ENCODE peak calls at places on chromosomes 2 and 18, in five cellular contexts. One of them, this sample, is unnamed.

GRCh38 chr2:56130463-56131070 is 53.2 kb upstream of the CCDC85A start:
- DNase-seq in GM23338: peak; percentile 58
- DNase-seq in MM.1S: peak; percentile 28
- DNase-seq in SK-N-SH: peak; percentile 16
- DNase-seq in OCI-LY7: peak; percentile 8
- DNase-seq in this sample: peak; percentile 76

GRCh38 chr2:66301073-66301766 is 133.7 kb upstream of the MEIS1 start:
- DNase-seq in MM.1S: no peak
- DNase-seq in SK-N-SH: no peak
- DNase-seq in GM23338: no peak
- DNase-seq in OCI-LY7: no peak
- DNase-seq in this sample: peak; percentile 33

GRCh38 chr2:107669335-107669734 is 157.4 kb upstream of the RGPD4 start:
- DNase-seq in SK-N-SH: peak; percentile 30
- DNase-seq in MM.1S: no peak
- DNase-seq in OCI-LY7: no peak
- DNase-seq in GM23338: peak; percentile 15
- DNase-seq in this sample: peak; percentile 42

GRCh38 chr2:50975546-50975945 is 56.4 kb downstream of the NRXN1 start:
- DNase-seq in SK-N-SH: no peak
- DNase-seq in OCI-LY7: no peak
- DNase-seq in MM.1S: no peak
- DNase-seq in GM23338: peak; percentile 35
- DNase-seq in this sample: no peak

GRCh38 chr2:240467659-240468299 is 32.3 kb downstream of the GPC1 start:
- DNase-seq in MM.1S: no peak
- DNase-seq in OCI-LY7: no peak
- DNase-seq in GM23338: no peak
- DNase-seq in SK-N-SH: peak; percentile 56
- DNase-seq in this sample: no peak

GRCh38 chr18:55738483-55739114 is 150.6 kb upstream of the TCF4 start:
- DNase-seq in MM.1S: no peak
- DNase-seq in GM23338: no peak
- DNase-seq in SK-N-SH: no peak
- DNase-seq in OCI-LY7: no peak
- DNase-seq in this sample: no peak

GRCh38 chr2:218026676-218027425 is 24.1 kb upstream of the TNS1 start:
- DNase-seq in OCI-LY7: no peak
- DNase-seq in SK-N-SH: peak; percentile 8
- DNase-seq in GM23338: no peak
- DNase-seq in MM.1S: no peak
- DNase-seq in this sample: no peak

GRCh38 chr18:22951823-22952222 is 18.7 kb downstream of the RBBP8 start:
- DNase-seq in GM23338: no peak
- DNase-seq in OCI-LY7: no peak
- DNase-seq in SK-N-SH: no peak
- DNase-seq in MM.1S: no peak
- DNase-seq in this sample: no peak

GRCh38 chr2:99806758-99807157 is 316.9 kb upstream of the REV1 start:
- DNase-seq in OCI-LY7: no peak
- DNase-seq in MM.1S: no peak
- DNase-seq in SK-N-SH: no peak
- DNase-seq in GM23338: no peak
- DNase-seq in this sample: peak; percentile 52

GRCh38 chr2:110853516-110853915 is 121.1 kb downstream of the ACOXL start:
- DNase-seq in SK-N-SH: no peak
- DNase-seq in OCI-LY7: peak; percentile 67
- DNase-seq in MM.1S: peak; percentile 32
- DNase-seq in GM23338: peak; percentile 70
- DNase-seq in this sample: peak; percentile 45

GRCh38 chr2:65430515-65431416 is 1.6 kb downstream of the SPRED2 start:
- DNase-seq in GM23338: peak; percentile 56
- DNase-seq in OCI-LY7: peak; percentile 89
- DNase-seq in MM.1S: peak; percentile 85
- DNase-seq in SK-N-SH: peak; percentile 75
- DNase-seq in this sample: peak; percentile 70

GRCh38 chr2:234169676-234170075 is 119.2 kb downstream of the SPP2 start:
- DNase-seq in GM23338: no peak
- DNase-seq in SK-N-SH: no peak
- DNase-seq in MM.1S: no peak
- DNase-seq in OCI-LY7: no peak
- DNase-seq in this sample: no peak

GRCh38 chr2:117470311-117471095 is 344.0 kb upstream of the DDX18 start:
- DNase-seq in GM23338: peak; percentile 93
- DNase-seq in MM.1S: peak; percentile 64
- DNase-seq in SK-N-SH: peak; percentile 43
- DNase-seq in OCI-LY7: peak; percentile 63
- DNase-seq in this sample: peak; percentile 32

GRCh38 chr2:65818873-65819451 is 386.6 kb upstream of the SPRED2 start:
- DNase-seq in SK-N-SH: no peak
- DNase-seq in GM23338: no peak
- DNase-seq in MM.1S: no peak
- DNase-seq in OCI-LY7: no peak
- DNase-seq in this sample: no peak

GRCh38 chr2:8268172-8268783 is 413.6 kb upstream of the ID2 start:
- DNase-seq in SK-N-SH: no peak
- DNase-seq in GM23338: no peak
- DNase-seq in MM.1S: no peak
- DNase-seq in OCI-LY7: no peak
- DNase-seq in this sample: peak; percentile 73

GRCh38 chr2:180723712-180724111 is 256.7 kb upstream of the UBE2E3 start:
- DNase-seq in MM.1S: no peak
- DNase-seq in OCI-LY7: no peak
- DNase-seq in SK-N-SH: no peak
- DNase-seq in GM23338: no peak
- DNase-seq in this sample: no peak

GRCh38 chr2:218981390-218982311 is 3.3 kb downstream of the FEV start:
- DNase-seq in SK-N-SH: peak; percentile 48
- DNase-seq in OCI-LY7: no peak
- DNase-seq in MM.1S: peak; percentile 5
- DNase-seq in GM23338: peak; percentile 67
- DNase-seq in this sample: peak; percentile 62

GRCh38 chr2:100541404-100541803 is 21.4 kb upstream of the PDCL3 start:
- DNase-seq in MM.1S: no peak
- DNase-seq in GM23338: no peak
- DNase-seq in SK-N-SH: no peak
- DNase-seq in OCI-LY7: no peak
- DNase-seq in this sample: no peak

GRCh38 chr2:222120933-222121332 is 177.9 kb downstream of the PAX3 start:
- DNase-seq in OCI-LY7: no peak
- DNase-seq in MM.1S: no peak
- DNase-seq in SK-N-SH: no peak
- DNase-seq in GM23338: no peak
- DNase-seq in this sample: no peak

GRCh38 chr2:121554998-121555397 is 24.3 kb downstream of the RNU4ATAC start:
- DNase-seq in MM.1S: no peak
- DNase-seq in OCI-LY7: no peak
- DNase-seq in GM23338: no peak
- DNase-seq in SK-N-SH: no peak
- DNase-seq in this sample: no peak

GRCh38 chr2:77479395-77479794 is 42.8 kb downstream of the LRRTM4 start:
- DNase-seq in OCI-LY7: no peak
- DNase-seq in MM.1S: no peak
- DNase-seq in GM23338: no peak
- DNase-seq in SK-N-SH: no peak
- DNase-seq in this sample: no peak

GRCh38 chr2:20327370-20327769 is 23.3 kb downstream of the PUM2 start:
- DNase-seq in SK-N-SH: no peak
- DNase-seq in MM.1S: no peak
- DNase-seq in GM23338: no peak
- DNase-seq in OCI-LY7: no peak
- DNase-seq in this sample: no peak

GRCh38 chr2:203407496-203407895 is 79.3 kb downstream of the ABI2 start:
- DNase-seq in GM23338: no peak
- DNase-seq in OCI-LY7: no peak
- DNase-seq in SK-N-SH: no peak
- DNase-seq in MM.1S: no peak
- DNase-seq in this sample: no peak

GRCh38 chr2:1051075-1051474 is 100.4 kb downstream of the SNTG2 start:
- DNase-seq in GM23338: peak; percentile 82
- DNase-seq in OCI-LY7: no peak
- DNase-seq in SK-N-SH: peak; percentile 44
- DNase-seq in MM.1S: no peak
- DNase-seq in this sample: peak; percentile 34

GRCh38 chr2:119753041-119753929 is 6.4 kb upstream of the PTPN4 start:
- DNase-seq in MM.1S: peak; percentile 56
- DNase-seq in SK-N-SH: peak; percentile 56
- DNase-seq in OCI-LY7: peak; percentile 65
- DNase-seq in GM23338: peak; percentile 68
- DNase-seq in this sample: peak; percentile 54

GRCh38 chr18:58091099-58091611 is 47.1 kb downstream of the NEDD4L start:
- DNase-seq in SK-N-SH: no peak
- DNase-seq in MM.1S: peak; percentile 25
- DNase-seq in GM23338: no peak
- DNase-seq in OCI-LY7: peak; percentile 6
- DNase-seq in this sample: no peak

GRCh38 chr2:136134126-136134525 is 16.2 kb upstream of the CXCR4 start:
- DNase-seq in SK-N-SH: no peak
- DNase-seq in OCI-LY7: peak; percentile 67
- DNase-seq in MM.1S: no peak
- DNase-seq in GM23338: no peak
- DNase-seq in this sample: no peak

GRCh38 chr2:212832211-212833195 is 293.9 kb upstream of the ERBB4 start:
- DNase-seq in SK-N-SH: peak; percentile 7
- DNase-seq in OCI-LY7: no peak
- DNase-seq in MM.1S: no peak
- DNase-seq in GM23338: no peak
- DNase-seq in this sample: no peak

GRCh38 chr2:178484245-178485041 is 4.2 kb downstream of the PLEKHA3 start:
- DNase-seq in SK-N-SH: no peak
- DNase-seq in OCI-LY7: no peak
- DNase-seq in GM23338: no peak
- DNase-seq in MM.1S: no peak
- DNase-seq in this sample: peak; percentile 63

GRCh38 chr2:175478369-175478768 is 296.9 kb upstream of the ATP5MC3 start:
- DNase-seq in OCI-LY7: no peak
- DNase-seq in MM.1S: no peak
- DNase-seq in GM23338: no peak
- DNase-seq in SK-N-SH: no peak
- DNase-seq in this sample: peak; percentile 6

GRCh38 chr18:37419272-37419671 is 146.3 kb downstream of the CELF4 start:
- DNase-seq in GM23338: peak; percentile 47
- DNase-seq in OCI-LY7: no peak
- DNase-seq in MM.1S: no peak
- DNase-seq in SK-N-SH: no peak
- DNase-seq in this sample: peak; percentile 26

GRCh38 chr2:86510436-86510933 is 52.8 kb downstream of the CHMP3 start:
- DNase-seq in OCI-LY7: no peak
- DNase-seq in GM23338: no peak
- DNase-seq in SK-N-SH: no peak
- DNase-seq in MM.1S: no peak
- DNase-seq in this sample: no peak

GRCh38 chr18:12086249-12086648 is 7.4 kb upstream of the ANKRD62 start:
- DNase-seq in GM23338: no peak
- DNase-seq in SK-N-SH: no peak
- DNase-seq in MM.1S: no peak
- DNase-seq in OCI-LY7: no peak
- DNase-seq in this sample: no peak

GRCh38 chr2:105294844-105295481 is 34.6 kb downstream of the TGFBRAP1 start:
- DNase-seq in GM23338: peak; percentile 90
- DNase-seq in MM.1S: peak; percentile 62
- DNase-seq in SK-N-SH: peak; percentile 82
- DNase-seq in OCI-LY7: peak; percentile 39
- DNase-seq in this sample: peak; percentile 77

GRCh38 chr2:187658952-187659525 is 104.8 kb upstream of the TFPI start:
- DNase-seq in MM.1S: no peak
- DNase-seq in OCI-LY7: peak; percentile 1
- DNase-seq in GM23338: peak; percentile 80
- DNase-seq in SK-N-SH: peak; percentile 11
- DNase-seq in this sample: peak; percentile 35

GRCh38 chr2:120595739-120596138 is 139.9 kb upstream of the GLI2 start:
- DNase-seq in MM.1S: no peak
- DNase-seq in SK-N-SH: no peak
- DNase-seq in GM23338: no peak
- DNase-seq in OCI-LY7: no peak
- DNase-seq in this sample: no peak

GRCh38 chr18:24985616-24986015 is 366.4 kb downstream of the ZNF521 start:
- DNase-seq in OCI-LY7: no peak
- DNase-seq in GM23338: no peak
- DNase-seq in SK-N-SH: no peak
- DNase-seq in MM.1S: no peak
- DNase-seq in this sample: no peak

GRCh38 chr18:24989760-24990547 is 362.0 kb downstream of the ZNF521 start:
- DNase-seq in GM23338: peak; percentile 56
- DNase-seq in SK-N-SH: no peak
- DNase-seq in MM.1S: no peak
- DNase-seq in OCI-LY7: no peak
- DNase-seq in this sample: no peak

GRCh38 chr18:24986611-24987270 is 365.2 kb downstream of the ZNF521 start:
- DNase-seq in GM23338: peak; percentile 13
- DNase-seq in MM.1S: no peak
- DNase-seq in SK-N-SH: no peak
- DNase-seq in OCI-LY7: no peak
- DNase-seq in this sample: peak; percentile 33

GRCh38 chr18:24987933-24988840 is 363.8 kb downstream of the ZNF521 start:
- DNase-seq in OCI-LY7: no peak
- DNase-seq in SK-N-SH: no peak
- DNase-seq in MM.1S: no peak
- DNase-seq in GM23338: no peak
- DNase-seq in this sample: peak; percentile 18

GRCh38 chr18:24987271-24987932 is 364.6 kb downstream of the ZNF521 start:
- DNase-seq in GM23338: peak; percentile 51
- DNase-seq in SK-N-SH: peak; percentile 6
- DNase-seq in OCI-LY7: no peak
- DNase-seq in MM.1S: no peak
- DNase-seq in this sample: peak; percentile 63
- H3K4me3 ChIP-seq in GM23338: no peak overlapping the region
- H3K4me3 ChIP-seq in SK-N-SH: no peak overlapping the region
- H3K4me3 ChIP-seq in OCI-LY7: no peak overlapping the region
- H3K4me3 ChIP-seq in MM.1S: no peak overlapping the region
- H3K4me3 ChIP-seq in this sample: peak overlapping the region; percentile 36

GRCh38 chr18:3616142-3616541 is 166.2 kb downstream of the TGIF1 start:
- DNase-seq in OCI-LY7: no peak
- DNase-seq in SK-N-SH: no peak
- DNase-seq in MM.1S: no peak
- DNase-seq in GM23338: no peak
- DNase-seq in this sample: no peak
- TF ChIP-seq EZH2phosphoT487 in OCI-LY7: no peak
- TF ChIP-seq EZH2phosphoT487 in SK-N-SH: no peak
- TF ChIP-seq EZH2phosphoT487 in MM.1S: no peak
- TF ChIP-seq EZH2phosphoT487 in GM23338: no peak
- TF ChIP-seq EZH2phosphoT487 in this sample: no peak

GRCh38 chr2:26532301-26533250 is 54.7 kb upstream of the OTOF start:
- DNase-seq in MM.1S: no peak
- DNase-seq in OCI-LY7: no peak
- DNase-seq in GM23338: no peak
- DNase-seq in SK-N-SH: no peak
- DNase-seq in this sample: no peak
- H3K4me3 ChIP-seq in MM.1S: no peak overlapping the region
- H3K4me3 ChIP-seq in OCI-LY7: no peak overlapping the region
- H3K4me3 ChIP-seq in GM23338: no peak overlapping the region
- H3K4me3 ChIP-seq in SK-N-SH: no peak overlapping the region
- H3K4me3 ChIP-seq in this sample: no peak overlapping the region

DNA sequence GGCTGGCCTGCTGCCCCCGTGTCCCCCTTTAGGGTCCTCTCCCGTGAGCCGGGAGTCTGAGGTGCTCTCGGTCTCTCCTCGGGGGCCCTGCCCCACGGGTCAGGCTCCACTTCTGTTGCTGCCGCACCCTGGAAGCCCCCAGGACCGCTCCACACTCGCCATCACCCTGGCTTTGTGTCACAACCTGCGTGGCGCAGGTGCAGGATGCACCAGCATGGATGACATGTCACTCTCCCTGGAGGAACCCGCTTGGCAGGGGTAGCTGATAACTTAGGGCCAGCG is 10.8 kb upstream of the ARHGEF4 start:
- DNase-seq in SK-N-SH: no peak
- DNase-seq in OCI-LY7: no peak
- DNase-seq in GM23338: no peak
- DNase-seq in MM.1S: no peak
- DNase-seq in this sample: no peak
- TF ChIP-seq EZH2phosphoT487 in SK-N-SH: no peak
- TF ChIP-seq EZH2phosphoT487 in OCI-LY7: no peak
- TF ChIP-seq EZH2phosphoT487 in GM23338: no peak
- TF ChIP-seq EZH2phosphoT487 in MM.1S: no peak
- TF ChIP-seq EZH2phosphoT487 in this sample: no peak